ENCODE peak calls at places on chromosomes 13 and 19, in ten cellular contexts. One of them, this sample, is unnamed. For H3K36me3, the result is how much of the 10 kb centered on the place peaks cover.

GRCh38 chr13:39729161-39729560 is 73.7 kb downstream of the COG6 start:
- DNase-seq in HCT116: no peak
- DNase-seq in CD8-positive, alpha-beta memory T cell: no peak
- DNase-seq in psoas muscle: no peak
- DNase-seq in body of pancreas: no peak
- DNase-seq in CD8-positive, alpha-beta T cell: no peak
- DNase-seq in GM23248: no peak
- DNase-seq in PC-3: no peak
- DNase-seq in stomach: no peak
- DNase-seq in fibroblast of lung: peak
- DNase-seq in this sample: no peak

GRCh38 chr13:79373916-79374315 is 32.1 kb downstream of the RBM26 start:
- DNase-seq in CD8-positive, alpha-beta T cell: no peak
- DNase-seq in psoas muscle: no peak
- DNase-seq in HCT116: no peak
- DNase-seq in GM23248: no peak
- DNase-seq in stomach: no peak
- DNase-seq in CD8-positive, alpha-beta memory T cell: no peak
- DNase-seq in body of pancreas: no peak
- DNase-seq in fibroblast of lung: no peak
- DNase-seq in PC-3: no peak
- DNase-seq in this sample: no peak

GRCh38 chr13:34627499-34627898 is 314.6 kb upstream of the NBEA start:
- DNase-seq in CD8-positive, alpha-beta T cell: no peak
- DNase-seq in CD8-positive, alpha-beta memory T cell: no peak
- DNase-seq in HCT116: no peak
- DNase-seq in body of pancreas: no peak
- DNase-seq in fibroblast of lung: no peak
- DNase-seq in GM23248: no peak
- DNase-seq in psoas muscle: no peak
- DNase-seq in PC-3: no peak
- DNase-seq in stomach: no peak
- DNase-seq in this sample: no peak

GRCh38 chr19:4633140-4633967 is 6.0 kb upstream of the TNFAIP8L1 start:
- DNase-seq in PC-3: peak
- DNase-seq in CD8-positive, alpha-beta memory T cell: peak
- DNase-seq in fibroblast of lung: peak
- DNase-seq in psoas muscle: peak
- DNase-seq in CD8-positive, alpha-beta T cell: peak
- DNase-seq in HCT116: peak
- DNase-seq in GM23248: peak
- DNase-seq in body of pancreas: peak
- DNase-seq in stomach: peak
- DNase-seq in this sample: peak

GRCh38 chr13:22454586-22454985 is 726.2 kb upstream of the SGCG start:
- DNase-seq in CD8-positive, alpha-beta memory T cell: no peak
- DNase-seq in HCT116: no peak
- DNase-seq in stomach: no peak
- DNase-seq in fibroblast of lung: peak
- DNase-seq in GM23248: no peak
- DNase-seq in PC-3: no peak
- DNase-seq in body of pancreas: no peak
- DNase-seq in psoas muscle: no peak
- DNase-seq in CD8-positive, alpha-beta T cell: no peak
- DNase-seq in this sample: no peak

GRCh38 chr19:5567360-5567970 is at the start of gene TINCR:
- DNase-seq in body of pancreas: no peak
- DNase-seq in PC-3: no peak
- DNase-seq in GM23248: no peak
- DNase-seq in fibroblast of lung: no peak
- DNase-seq in psoas muscle: no peak
- DNase-seq in stomach: no peak
- DNase-seq in CD8-positive, alpha-beta T cell: no peak
- DNase-seq in CD8-positive, alpha-beta memory T cell: no peak
- DNase-seq in HCT116: no peak
- DNase-seq in this sample: no peak

GRCh38 chr19:34232566-34233481 is 21.5 kb upstream of the GARRE1 start:
- DNase-seq in CD8-positive, alpha-beta memory T cell: no peak
- DNase-seq in body of pancreas: peak
- DNase-seq in CD8-positive, alpha-beta T cell: no peak
- DNase-seq in PC-3: peak
- DNase-seq in stomach: no peak
- DNase-seq in HCT116: peak
- DNase-seq in psoas muscle: peak
- DNase-seq in GM23248: peak
- DNase-seq in fibroblast of lung: peak
- DNase-seq in this sample: peak

GRCh38 chr13:41708648-41709175 is 251.4 kb downstream of the RGCC start:
- DNase-seq in HCT116: no peak
- DNase-seq in stomach: no peak
- DNase-seq in CD8-positive, alpha-beta memory T cell: no peak
- DNase-seq in GM23248: peak
- DNase-seq in CD8-positive, alpha-beta T cell: no peak
- DNase-seq in fibroblast of lung: no peak
- DNase-seq in PC-3: no peak
- DNase-seq in body of pancreas: peak
- DNase-seq in psoas muscle: peak
- DNase-seq in this sample: peak

GRCh38 chr13:73849292-73849691 is 284.9 kb downstream of the KLF12 start:
- DNase-seq in fibroblast of lung: peak
- DNase-seq in GM23248: peak
- DNase-seq in psoas muscle: no peak
- DNase-seq in HCT116: peak
- DNase-seq in CD8-positive, alpha-beta T cell: peak
- DNase-seq in CD8-positive, alpha-beta memory T cell: no peak
- DNase-seq in body of pancreas: peak
- DNase-seq in stomach: no peak
- DNase-seq in PC-3: peak
- DNase-seq in this sample: no peak

GRCh38 chr19:35362261-35363000 is 4.2 kb downstream of the FFAR3 start:
- DNase-seq in fibroblast of lung: no peak
- DNase-seq in PC-3: no peak
- DNase-seq in psoas muscle: no peak
- DNase-seq in HCT116: no peak
- DNase-seq in CD8-positive, alpha-beta memory T cell: no peak
- DNase-seq in GM23248: no peak
- DNase-seq in body of pancreas: no peak
- DNase-seq in stomach: peak
- DNase-seq in CD8-positive, alpha-beta T cell: no peak
- DNase-seq in this sample: no peak

GRCh38 chr13:100131863-100132574 is 43.1 kb downstream of the PCCA start:
- DNase-seq in CD8-positive, alpha-beta T cell: no peak
- DNase-seq in stomach: no peak
- DNase-seq in fibroblast of lung: peak
- DNase-seq in body of pancreas: no peak
- DNase-seq in HCT116: peak
- DNase-seq in psoas muscle: no peak
- DNase-seq in PC-3: peak
- DNase-seq in GM23248: peak
- DNase-seq in CD8-positive, alpha-beta memory T cell: no peak
- DNase-seq in this sample: no peak

GRCh38 chr19:55809381-55810058 is 22.3 kb downstream of the NLRP11 start:
- DNase-seq in HCT116: peak
- DNase-seq in stomach: peak
- DNase-seq in psoas muscle: peak
- DNase-seq in GM23248: peak
- DNase-seq in body of pancreas: peak
- DNase-seq in CD8-positive, alpha-beta memory T cell: peak
- DNase-seq in PC-3: peak
- DNase-seq in CD8-positive, alpha-beta T cell: no peak
- DNase-seq in fibroblast of lung: peak
- DNase-seq in this sample: peak

GRCh38 chr13:73168226-73168992 is 109.6 kb downstream of the KLF5 start:
- DNase-seq in psoas muscle: no peak
- DNase-seq in stomach: no peak
- DNase-seq in CD8-positive, alpha-beta memory T cell: no peak
- DNase-seq in PC-3: peak
- DNase-seq in fibroblast of lung: no peak
- DNase-seq in CD8-positive, alpha-beta T cell: no peak
- DNase-seq in GM23248: peak
- DNase-seq in body of pancreas: no peak
- DNase-seq in HCT116: no peak
- DNase-seq in this sample: no peak

GRCh38 chr13:74168263-74168675 is 34.1 kb upstream of the KLF12 start:
- DNase-seq in CD8-positive, alpha-beta T cell: no peak
- DNase-seq in stomach: peak
- DNase-seq in HCT116: no peak
- DNase-seq in body of pancreas: peak
- DNase-seq in PC-3: no peak
- DNase-seq in psoas muscle: no peak
- DNase-seq in GM23248: no peak
- DNase-seq in fibroblast of lung: no peak
- DNase-seq in CD8-positive, alpha-beta memory T cell: no peak
- DNase-seq in this sample: no peak

GRCh38 chr19:12194827-12195500 is 32.1 kb downstream of the ZNF136 start:
- DNase-seq in psoas muscle: peak
- DNase-seq in body of pancreas: peak
- DNase-seq in CD8-positive, alpha-beta T cell: peak
- DNase-seq in GM23248: peak
- DNase-seq in fibroblast of lung: peak
- DNase-seq in stomach: peak
- DNase-seq in PC-3: no peak
- DNase-seq in HCT116: no peak
- DNase-seq in CD8-positive, alpha-beta memory T cell: peak
- DNase-seq in this sample: peak

GRCh38 chr19:33470040-33470330 is 51.6 kb downstream of the PEPD start:
- DNase-seq in stomach: no peak
- DNase-seq in body of pancreas: no peak
- DNase-seq in HCT116: no peak
- DNase-seq in CD8-positive, alpha-beta memory T cell: no peak
- DNase-seq in PC-3: no peak
- DNase-seq in fibroblast of lung: no peak
- DNase-seq in GM23248: no peak
- DNase-seq in CD8-positive, alpha-beta T cell: no peak
- DNase-seq in psoas muscle: no peak
- DNase-seq in this sample: no peak

GRCh38 chr13:103388839-103389238 is 322.6 kb upstream of the SLC10A2 start:
- DNase-seq in CD8-positive, alpha-beta memory T cell: no peak
- DNase-seq in stomach: no peak
- DNase-seq in body of pancreas: no peak
- DNase-seq in psoas muscle: no peak
- DNase-seq in GM23248: no peak
- DNase-seq in PC-3: peak
- DNase-seq in CD8-positive, alpha-beta T cell: no peak
- DNase-seq in HCT116: no peak
- DNase-seq in fibroblast of lung: no peak
- DNase-seq in this sample: no peak

GRCh38 chr13:110182003-110182402 is 125.0 kb downstream of the COL4A1 start:
- DNase-seq in CD8-positive, alpha-beta T cell: no peak
- DNase-seq in body of pancreas: no peak
- DNase-seq in GM23248: no peak
- DNase-seq in PC-3: no peak
- DNase-seq in psoas muscle: no peak
- DNase-seq in HCT116: no peak
- DNase-seq in CD8-positive, alpha-beta memory T cell: no peak
- DNase-seq in fibroblast of lung: no peak
- DNase-seq in stomach: no peak
- DNase-seq in this sample: no peak

DNA sequence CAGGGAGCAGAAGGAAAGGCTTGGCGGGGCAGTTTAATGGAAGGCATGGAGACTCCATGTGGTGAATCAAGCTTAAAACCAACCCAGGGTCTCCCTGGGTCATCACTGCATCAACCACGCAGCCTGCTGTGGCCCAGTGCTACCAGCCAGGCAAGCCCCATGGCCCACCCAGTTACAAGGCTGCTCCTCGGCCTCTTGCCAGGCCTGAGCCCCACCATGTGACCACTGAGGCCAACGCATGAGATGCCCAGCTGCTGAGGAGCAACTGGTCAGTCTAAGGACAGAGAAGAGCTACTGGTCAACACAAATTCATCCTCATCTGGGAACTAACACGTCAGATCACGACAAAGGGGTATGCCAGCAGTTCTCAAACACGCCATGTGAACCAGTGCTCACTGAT is 15.4 kb upstream of the KPTN start:
- DNase-seq in psoas muscle: no peak
- DNase-seq in CD8-positive, alpha-beta memory T cell: no peak
- DNase-seq in HCT116: no peak
- DNase-seq in stomach: no peak
- DNase-seq in CD8-positive, alpha-beta T cell: no peak
- DNase-seq in GM23248: no peak
- DNase-seq in fibroblast of lung: no peak
- DNase-seq in body of pancreas: no peak
- DNase-seq in PC-3: no peak
- DNase-seq in this sample: no peak
- H3K36me3 ChIP-seq in psoas muscle: under half
- H3K36me3 ChIP-seq in CD8-positive, alpha-beta memory T cell: under half
- H3K36me3 ChIP-seq in HCT116: under half
- H3K36me3 ChIP-seq in stomach: half or more
- H3K36me3 ChIP-seq in CD8-positive, alpha-beta T cell: under half
- H3K36me3 ChIP-seq in GM23248: under half
- H3K36me3 ChIP-seq in fibroblast of lung: under half
- H3K36me3 ChIP-seq in body of pancreas: under half
- H3K36me3 ChIP-seq in PC-3: under half
- H3K36me3 ChIP-seq in this sample: under half

GRCh38 chr19:47680858-47681332 is 32.3 kb upstream of the EHD2 start:
- DNase-seq in psoas muscle: no peak
- DNase-seq in PC-3: no peak
- DNase-seq in HCT116: no peak
- DNase-seq in body of pancreas: no peak
- DNase-seq in stomach: no peak
- DNase-seq in CD8-positive, alpha-beta memory T cell: no peak
- DNase-seq in fibroblast of lung: no peak
- DNase-seq in GM23248: no peak
- DNase-seq in CD8-positive, alpha-beta T cell: no peak
- DNase-seq in this sample: no peak
- H3K36me3 ChIP-seq in psoas muscle: under half
- H3K36me3 ChIP-seq in PC-3: under half
- H3K36me3 ChIP-seq in HCT116: under half
- H3K36me3 ChIP-seq in body of pancreas: under half
- H3K36me3 ChIP-seq in stomach: half or more
- H3K36me3 ChIP-seq in CD8-positive, alpha-beta memory T cell: under half
- H3K36me3 ChIP-seq in fibroblast of lung: under half
- H3K36me3 ChIP-seq in GM23248: under half
- H3K36me3 ChIP-seq in CD8-positive, alpha-beta T cell: under half
- H3K36me3 ChIP-seq in this sample: under half

DNA sequence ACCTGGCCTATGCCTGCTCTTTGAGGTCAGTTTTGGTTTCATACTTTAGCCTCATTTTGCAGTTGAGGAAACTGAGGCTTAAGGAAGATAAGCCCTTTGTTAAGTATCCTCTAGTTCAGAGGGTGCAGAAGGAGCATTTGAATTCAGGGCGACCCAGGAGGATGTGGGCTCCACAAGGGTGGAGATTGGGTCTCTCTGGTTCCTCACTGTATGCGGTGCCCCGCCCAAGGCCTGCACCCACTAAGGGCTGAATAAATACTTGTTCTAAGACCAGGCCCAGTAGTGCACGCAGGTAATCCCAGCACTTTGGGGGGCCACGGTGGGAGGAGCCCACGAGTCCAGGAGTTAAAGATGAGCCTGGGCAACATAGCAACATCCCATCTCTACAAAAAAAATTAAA is 768 bp upstream of the SLC44A2 start:
- DNase-seq in PC-3: no peak
- DNase-seq in psoas muscle: no peak
- DNase-seq in stomach: peak
- DNase-seq in HCT116: no peak
- DNase-seq in CD8-positive, alpha-beta T cell: peak
- DNase-seq in GM23248: no peak
- DNase-seq in body of pancreas: no peak
- DNase-seq in fibroblast of lung: no peak
- DNase-seq in CD8-positive, alpha-beta memory T cell: no peak
- DNase-seq in this sample: no peak
- H3K36me3 ChIP-seq in PC-3: under half
- H3K36me3 ChIP-seq in psoas muscle: under half
- H3K36me3 ChIP-seq in stomach: under half
- H3K36me3 ChIP-seq in HCT116: under half
- H3K36me3 ChIP-seq in CD8-positive, alpha-beta T cell: under half
- H3K36me3 ChIP-seq in GM23248: under half
- H3K36me3 ChIP-seq in body of pancreas: under half
- H3K36me3 ChIP-seq in fibroblast of lung: under half
- H3K36me3 ChIP-seq in CD8-positive, alpha-beta memory T cell: under half
- H3K36me3 ChIP-seq in this sample: under half

GRCh38 chr19:2764945-2765344 is 18.1 kb downstream of the SGTA start:
- DNase-seq in stomach: no peak
- DNase-seq in CD8-positive, alpha-beta T cell: no peak
- DNase-seq in fibroblast of lung: no peak
- DNase-seq in PC-3: no peak
- DNase-seq in CD8-positive, alpha-beta memory T cell: no peak
- DNase-seq in HCT116: no peak
- DNase-seq in psoas muscle: no peak
- DNase-seq in GM23248: no peak
- DNase-seq in body of pancreas: no peak
- DNase-seq in this sample: no peak
- H3K36me3 ChIP-seq in stomach: half or more
- H3K36me3 ChIP-seq in CD8-positive, alpha-beta T cell: under half
- H3K36me3 ChIP-seq in fibroblast of lung: under half
- H3K36me3 ChIP-seq in PC-3: under half
- H3K36me3 ChIP-seq in CD8-positive, alpha-beta memory T cell: under half
- H3K36me3 ChIP-seq in HCT116: under half
- H3K36me3 ChIP-seq in psoas muscle: under half
- H3K36me3 ChIP-seq in GM23248: under half
- H3K36me3 ChIP-seq in body of pancreas: under half
- H3K36me3 ChIP-seq in this sample: under half